ENCODE peak calls at places on chromosomes 4 and X, in seven cellular contexts. V is GM06990, B is GM20000, L is left lung, H is fibroblast of the aortic adventitia, U is Calu3, C is AG04449. W is an unnamed sample.

GRCh38 chr4:1981251-1982055 is 27.3 kb downstream of the NELFA start:
- DNase-seq in V (no peak), B (no peak), L (no peak), H (no peak), U (no peak), C (no peak), W (no peak)

GRCh38 chr4:94507708-94508107 is 56.0 kb downstream of the PDLIM5 start:
- DNase-seq in V (no peak), B (no peak), L (no peak), H (peak; percentile 92), U (peak; percentile 3), C (no peak), W (no peak)

GRCh38 chr4:155734065-155734464 is 24.8 kb upstream of the GUCY1B1 start:
- DNase-seq in V (no peak), B (no peak), L (no peak), H (no peak), U (no peak), C (no peak), W (no peak)

GRCh38 chrX:119685225-119686066 is 7.5 kb downstream of the SEPTIN6 start:
- DNase-seq in V (peak; percentile 72), B (no peak), L (no peak), H (no peak), U (no peak), C (no peak), W (no peak)

GRCh38 chr4:44150091-44150576 is 298.5 kb downstream of the KCTD8 start:
- DNase-seq in V (no peak), B (no peak), L (no peak), H (peak; percentile 3), U (no peak), C (no peak), W (no peak)

GRCh38 chr4:55736605-55737183 is 82.9 kb upstream of the EXOC1L start:
- DNase-seq in V (no peak), B (peak; percentile 28), L (no peak), H (peak; percentile 31), U (no peak), C (no peak), W (no peak)

GRCh38 chrX:20271730-20272129 is 5.0 kb upstream of the RPS6KA3 start:
- DNase-seq in V (no peak), B (no peak), L (no peak), H (no peak), U (no peak), C (no peak), W (no peak)

GRCh38 chr4:153072661-153073060 is 131.6 kb upstream of the TRIM2 start:
- DNase-seq in V (no peak), B (no peak), L (no peak), H (no peak), U (no peak), C (no peak), W (no peak)

GRCh38 chr4:173577963-173578362 is 47.9 kb upstream of the HAND2 start:
- DNase-seq in V (no peak), B (no peak), L (no peak), H (no peak), U (no peak), C (no peak), W (no peak)

GRCh38 chr4:154491341-154491679 is 289 bp downstream of the DCHS2 start:
- DNase-seq in V (no peak), B (peak; percentile 60), L (no peak), H (peak; percentile 13), U (no peak), C (no peak), W (no peak)

GRCh38 chrX:132270699-132271098 is 51.5 kb upstream of the RAP2C start:
- DNase-seq in V (no peak), B (no peak), L (no peak), H (peak; percentile 97), U (no peak), C (no peak), W (peak; percentile 68)

GRCh38 chr4:2350982-2351381 is 67.5 kb downstream of the ZFYVE28 start:
- DNase-seq in V (no peak), B (no peak), L (no peak), H (no peak), U (no peak), C (no peak), W (no peak)

GRCh38 chr4:100694467-100694866 is 176.6 kb upstream of the EMCN start:
- DNase-seq in V (no peak), B (no peak), L (no peak), H (no peak), U (no peak), C (no peak), W (no peak)

GRCh38 chr4:153634737-153635353 is 49.2 kb upstream of the TLR2 start:
- DNase-seq in V (no peak), B (no peak), L (no peak), H (peak; percentile 60), U (peak; percentile 14), C (no peak), W (no peak)

GRCh38 chr4:177033130-177033529 is 240.4 kb upstream of the VEGFC start:
- DNase-seq in V (no peak), B (no peak), L (no peak), H (no peak), U (no peak), C (no peak), W (no peak)
- TF ChIP-seq CTCF in V (no peak), B (no peak), L (no peak), H (no peak), U (no peak), C (no peak), W (no peak)

GRCh38 chrX:137286423-137286822 is 252.6 kb upstream of the GPR101 start:
- DNase-seq in V (no peak), B (no peak), L (no peak), H (no peak), U (no peak), C (no peak), W (no peak)
- TF ChIP-seq CTCF in V (no peak), B (no peak), L (no peak), H (no peak), U (no peak), C (no peak), W (no peak)

DNA sequence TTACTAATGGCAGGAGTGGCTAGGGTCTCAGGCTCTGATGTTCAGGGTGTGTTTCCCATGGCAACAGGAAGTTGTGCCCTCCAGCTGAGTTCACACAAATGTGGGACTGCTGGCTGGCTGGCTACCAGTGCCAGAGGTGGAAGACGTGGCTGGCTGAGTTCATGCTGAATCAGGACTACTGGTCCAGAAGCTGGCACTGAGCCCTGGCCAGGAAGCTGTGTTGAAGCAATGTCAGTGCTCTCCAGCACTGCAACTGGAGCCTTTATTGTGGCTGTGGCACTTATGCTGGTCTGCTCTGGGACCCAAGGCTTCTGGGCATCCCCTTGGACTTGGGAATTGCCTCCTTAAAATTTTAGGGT is 42.0 kb upstream of the ZXDA start:
- DNase-seq in V (no peak), B (no peak), L (peak; percentile 10), H (no peak), U (no peak), C (no peak), W (no peak)
- TF ChIP-seq CTCF in V (no peak), B (no peak), L (no peak), H (no peak), U (no peak), C (no peak), W (no peak)

DNA sequence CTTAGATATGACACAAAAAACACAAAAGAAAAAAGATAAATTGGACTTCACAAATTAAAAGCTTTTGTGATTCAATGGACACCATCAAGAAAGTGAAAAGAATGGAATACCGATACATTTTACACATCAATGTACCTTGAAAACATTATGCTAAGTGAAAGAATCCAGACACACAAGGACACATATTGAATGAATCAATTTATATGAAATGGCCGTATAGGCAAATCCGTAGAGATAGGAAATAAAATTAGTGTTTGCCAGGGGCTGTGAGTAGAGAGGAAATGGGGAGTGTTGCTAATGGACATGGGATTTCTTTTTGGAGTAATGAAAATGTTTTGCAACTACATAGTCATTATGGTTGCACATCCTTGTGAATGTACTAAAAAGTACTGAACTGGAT is 3.1 kb downstream of the PGAM4 start:
- DNase-seq in V (no peak), B (no peak), L (no peak), H (no peak), U (no peak), C (no peak), W (no peak)
- TF ChIP-seq CTCF in V (no peak), B (no peak), L (no peak), H (no peak), U (no peak), C (no peak), W (no peak)

GRCh38 chr4:139704915-139705485 is 39.4 kb downstream of the MGST2 start:
- DNase-seq in V (no peak), B (no peak), L (no peak), H (peak; percentile 27), U (no peak), C (no peak), W (no peak)
- TF ChIP-seq CTCF in V (peak; percentile 12), B (no peak), L (no peak), H (no peak), U (no peak), C (no peak), W (no peak)

DNA sequence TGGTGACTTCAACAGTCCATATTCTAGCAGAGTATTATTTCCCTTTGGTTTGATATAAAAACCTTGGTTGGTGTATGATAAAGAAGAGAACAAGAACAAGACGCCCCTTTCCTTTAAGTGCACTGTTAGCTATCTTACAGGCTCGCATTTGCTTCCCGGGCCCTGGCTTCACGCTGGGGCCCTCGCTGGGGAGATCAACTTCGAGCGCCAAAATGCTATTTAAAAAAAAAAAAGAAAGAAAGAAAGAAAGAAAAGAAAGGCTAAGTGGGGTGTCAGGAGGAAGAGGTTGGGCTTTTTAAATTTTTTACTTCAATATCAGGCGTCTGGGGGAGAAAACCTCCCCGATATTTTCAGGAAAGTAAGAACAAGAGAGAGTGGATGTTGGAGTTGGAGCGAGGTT is 11.7 kb downstream of the ARX start:
- DNase-seq in V (no peak), B (no peak), L (no peak), H (no peak), U (no peak), C (no peak), W (no peak)
- TF ChIP-seq CTCF in V (no peak), B (no peak), L (no peak), H (no peak), U (no peak), C (no peak), W (no peak)

GRCh38 chr4:128809477-128810330 is at the start of gene JADE1:
- DNase-seq in V (peak; percentile 93), B (peak; percentile 90), L (peak; percentile 95), H (peak; percentile 96), U (peak; percentile 87), C (peak; percentile 77), W (peak; percentile 88)
- TF ChIP-seq CTCF in V (peak; percentile 69), B (peak; percentile 60), L (peak; percentile 43), H (peak; percentile 57), U (no peak), C (peak; percentile 81), W (peak; percentile 49)

DNA sequence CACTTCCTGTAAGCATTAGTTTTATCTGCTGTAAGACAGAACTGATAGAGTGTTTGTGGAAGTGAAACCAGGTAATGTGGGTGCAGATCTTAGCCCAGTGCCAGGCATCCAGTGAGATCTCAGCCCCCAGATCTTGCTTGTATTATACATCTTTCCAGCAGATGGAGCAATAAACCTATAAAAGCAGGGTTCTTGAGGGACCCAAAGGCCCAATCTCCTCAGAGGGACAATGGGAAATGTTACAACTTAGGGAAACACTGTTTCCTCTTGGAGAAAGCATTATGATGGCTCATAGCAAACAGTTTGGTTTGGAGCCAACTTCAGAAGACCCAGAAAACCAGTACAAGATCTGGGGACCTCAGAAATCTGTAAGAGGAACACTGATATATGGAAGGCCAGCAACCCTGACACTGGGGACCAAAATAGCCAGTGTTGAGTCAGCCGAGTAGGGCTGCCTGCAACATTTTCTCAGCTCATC is 206.3 kb downstream of the SLC7A11 start:
- DNase-seq in V (peak; percentile 32), B (peak; percentile 68), L (no peak), H (peak; percentile 88), U (peak; percentile 28), C (no peak), W (no peak)
- TF ChIP-seq CTCF in V (peak; percentile 49), B (no peak), L (peak; percentile 49), H (peak; percentile 63), U (peak; percentile 56), C (peak; percentile 49), W (peak; percentile 62)

W was measured in AG09319.